ENCODE peak calls at places on chromosome 14, in six cellular contexts. B, C, H, Z, K and E are unnamed samples.
A peak's percentile ranks its signal among the peaks of the same experiment; 100 is the strongest.

GRCh38 chr14:50067723-50068495 is 48.5 kb downstream of the VCPKMT start:
- DNase-seq in C (no peak), K (no peak), Z (peak; percentile 38), B (no peak), H (peak; percentile 85), E (peak; percentile 57)

GRCh38 chr14:90851327-90852036 is 35.3 kb upstream of the TTC7B start:
- DNase-seq in C (no peak), K (no peak), H (no peak), Z (no peak), B (no peak), E (no peak)

GRCh38 chr14:75548544-75548943 is 26.3 kb downstream of the BATF start:
- DNase-seq in C (no peak), B (peak; percentile 81), H (no peak), Z (no peak), K (no peak), E (no peak)

GRCh38 chr14:56552615-56553014 is 27.0 kb upstream of the TMEM260 start:
- DNase-seq in C (no peak), K (no peak), Z (no peak), B (no peak), H (no peak), E (no peak)

GRCh38 chr14:31006703-31007102 is 18.7 kb upstream of the AP4S1 start:
- DNase-seq in C (no peak), H (no peak), B (no peak), K (no peak), Z (no peak), E (no peak)

GRCh38 chr14:35403085-35403396 is 1.5 kb downstream of the NFKBIA start:
- DNase-seq in K (peak; percentile 80), C (no peak), B (peak; percentile 28), H (peak; percentile 66), Z (peak; percentile 31), E (no peak)

GRCh38 chr14:90416649-90417237 is 19.9 kb downstream of the CALM1 start:
- DNase-seq in K (peak; percentile 49), B (no peak), C (no peak), Z (peak; percentile 89), H (no peak), E (no peak)

GRCh38 chr14:29740491-29740890 is 187.2 kb downstream of the PRKD1 start:
- DNase-seq in C (no peak), H (no peak), Z (no peak), K (no peak), B (no peak), E (no peak)

GRCh38 chr14:67557118-67557517 is 24.0 kb downstream of the PLEKHH1 start:
- DNase-seq in K (no peak), C (peak; percentile 58), B (peak; percentile 47), H (peak; percentile 18), Z (no peak), E (no peak)

GRCh38 chr14:19801118-19801464 is 2.5 kb upstream of the OR4N2 start:
- DNase-seq in C (no peak), H (no peak), B (no peak), Z (no peak), K (no peak), E (no peak)

GRCh38 chr14:54902143-54902520 is 494 bp downstream of the GCH1 start:
- DNase-seq in K (peak; percentile 87), H (peak; percentile 17), B (peak; percentile 98), C (peak; percentile 50), Z (no peak), E (peak; percentile 85)

GRCh38 chr14:93906341-93907329 is 20.5 kb upstream of the FAM181A start:
- DNase-seq in C (peak; percentile 40), H (no peak), K (no peak), B (peak; percentile 85), Z (no peak), E (peak; percentile 53)

GRCh38 chr14:102967506-102967795 is 45.0 kb downstream of the AMN start:
- DNase-seq in H (no peak), B (no peak), C (no peak), K (no peak), Z (no peak), E (no peak)

GRCh38 chr14:104558231-104559042 is 21.1 kb upstream of the C14orf180 start:
- DNase-seq in Z (no peak), H (no peak), K (no peak), B (no peak), C (no peak), E (no peak)

GRCh38 chr14:105356927-105357326 is 41.4 kb upstream of the TEX22 start:
- DNase-seq in B (no peak), K (no peak), C (no peak), H (no peak), Z (no peak), E (no peak)

GRCh38 chr14:58977366-58977765 is 211.1 kb upstream of the DAAM1 start:
- DNase-seq in K (no peak), H (peak; percentile 4), C (no peak), B (peak; percentile 63), Z (no peak), E (peak; percentile 31)

GRCh38 chr14:90559811-90560492 is 163.1 kb downstream of the CALM1 start:
- DNase-seq in C (no peak), B (no peak), Z (no peak), H (no peak), K (no peak), E (no peak)

GRCh38 chr14:87540339-87540738 is 452.6 kb downstream of the GALC start:
- DNase-seq in B (no peak), H (no peak), Z (no peak), C (no peak), K (no peak), E (no peak)

GRCh38 chr14:22544881-22545420 is 44.1 kb downstream of the DAD1 start:
- DNase-seq in B (no peak), H (no peak), Z (no peak), C (no peak), K (no peak), E (no peak)

GRCh38 chr14:24181251-24182077 is 7.2 kb downstream of the IPO4 start:
- DNase-seq in Z (no peak), B (no peak), H (no peak), K (no peak), C (no peak), E (no peak)

GRCh38 chr14:89773644-89774316 is 180.8 kb downstream of the EFCAB11 start:
- DNase-seq in C (peak; percentile 76), B (peak; percentile 69), Z (peak; percentile 12), K (no peak), H (peak; percentile 65), E (no peak)

GRCh38 chr14:50599700-50600444 is 39.9 kb downstream of the ATL1 start:
- DNase-seq in Z (peak; percentile 68), K (no peak), B (peak; percentile 61), H (peak; percentile 31), C (no peak), E (peak; percentile 78)

GRCh38 chr14:81170829-81171195 is 49.9 kb downstream of the GTF2A1 start:
- DNase-seq in Z (no peak), K (no peak), H (no peak), C (no peak), B (peak; percentile 19), E (no peak)

GRCh38 chr14:81169267-81169666 is 51.5 kb downstream of the GTF2A1 start:
- DNase-seq in K (no peak), H (no peak), C (no peak), B (no peak), Z (no peak), E (no peak)

GRCh38 chr14:81170104-81170828 is 50.5 kb downstream of the GTF2A1 start:
- DNase-seq in C (peak; percentile 86), H (peak; percentile 77), K (peak; percentile 97), B (peak; percentile 91), Z (peak; percentile 92), E (peak; percentile 95)

GRCh38 chr14:81172353-81172752 is 48.4 kb downstream of the GTF2A1 start:
- DNase-seq in C (no peak), H (no peak), Z (no peak), K (no peak), B (peak; percentile 20), E (peak; percentile 51)

GRCh38 chr14:81169711-81170103 is 51.1 kb downstream of the GTF2A1 start:
- DNase-seq in K (peak; percentile 87), C (peak; percentile 12), H (no peak), Z (peak; percentile 38), B (no peak), E (peak; percentile 46)
- H3K4me1 ChIP-seq in K (peaks cover 12% of the 10 kb centered on the region), C (no peaks in the 10 kb centered on the region), H (peaks cover 7% of the 10 kb centered on the region), Z (peaks cover 12% of the 10 kb centered on the region), B (peaks cover 7% of the 10 kb centered on the region), E (peaks cover 33% of the 10 kb centered on the region)

DNA sequence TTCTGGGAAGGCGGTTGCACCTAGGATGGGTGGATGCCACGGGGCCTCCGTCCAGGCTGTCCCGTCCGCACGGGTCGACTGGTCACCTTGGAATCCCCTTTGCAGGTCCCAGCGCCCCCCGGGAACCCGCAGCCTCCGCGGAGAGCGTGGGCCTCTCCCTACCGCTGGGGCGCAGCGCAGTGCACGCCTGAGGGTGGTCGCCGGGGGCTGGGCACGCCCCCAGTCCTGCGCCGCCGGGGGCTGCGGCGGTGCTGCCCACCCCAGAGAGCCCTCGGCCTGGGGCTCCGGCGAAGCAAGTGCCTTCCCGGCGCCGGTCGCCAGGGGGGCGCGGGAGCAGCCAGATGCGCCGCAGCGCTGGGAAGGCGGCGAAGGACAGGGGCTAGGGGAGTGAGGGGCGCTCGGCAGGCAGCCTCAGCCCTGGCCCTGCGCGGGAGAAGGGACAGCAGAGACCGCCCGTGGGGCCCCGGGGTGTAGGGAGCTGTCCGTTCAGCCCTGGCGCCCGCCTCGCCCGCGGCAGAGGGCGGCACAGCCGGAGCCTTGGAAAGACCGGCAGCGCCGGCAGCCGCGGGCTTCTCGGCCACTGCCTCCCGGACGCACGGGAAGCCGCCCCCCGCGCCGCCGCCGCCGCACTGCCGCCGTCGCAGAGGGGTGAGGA is 527 bp downstream of the ZDHHC22 start:
- DNase-seq in H (peak; percentile 23), K (no peak), B (peak; percentile 23), C (peak; percentile 68), Z (peak; percentile 45), E (peak; percentile 63)
- H3K27me3 ChIP-seq in H (peaks cover 74% of the 10 kb centered on the region), K (peaks cover 44% of the 10 kb centered on the region), B (peaks cover 43% of the 10 kb centered on the region), C (no peaks in the 10 kb centered on the region), Z (peaks cover 62% of the 10 kb centered on the region), E (peaks cover 83% of the 10 kb centered on the region)

DNA sequence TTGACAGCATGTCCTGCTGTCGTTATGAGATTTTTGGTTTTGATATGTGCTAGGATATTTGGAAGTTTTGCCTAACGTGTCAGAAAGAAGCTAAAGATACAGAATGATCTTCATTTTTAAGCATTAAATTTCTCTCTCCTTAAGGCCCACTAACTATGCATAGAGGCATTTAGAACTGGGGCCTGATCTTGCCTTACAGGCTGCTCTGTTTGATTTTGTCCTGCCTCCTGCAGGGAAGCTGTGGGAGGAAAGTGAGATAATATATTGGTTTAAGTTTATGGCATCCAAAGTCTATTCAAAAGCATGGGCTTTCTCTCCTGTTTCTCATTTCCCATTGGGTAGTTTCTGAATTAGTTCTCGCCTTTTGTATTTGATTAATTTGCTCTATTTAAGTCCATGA is 250.3 kb upstream of the FBXO33 start:
- DNase-seq in K (no peak), C (no peak), B (peak; percentile 16), H (no peak), Z (no peak), E (no peak)
- H3K4me1 ChIP-seq in K (no peaks in the 10 kb centered on the region), C (no peaks in the 10 kb centered on the region), B (no peaks in the 10 kb centered on the region), H (peaks cover 6% of the 10 kb centered on the region), Z (no peaks in the 10 kb centered on the region), E (no peaks in the 10 kb centered on the region)

DNA sequence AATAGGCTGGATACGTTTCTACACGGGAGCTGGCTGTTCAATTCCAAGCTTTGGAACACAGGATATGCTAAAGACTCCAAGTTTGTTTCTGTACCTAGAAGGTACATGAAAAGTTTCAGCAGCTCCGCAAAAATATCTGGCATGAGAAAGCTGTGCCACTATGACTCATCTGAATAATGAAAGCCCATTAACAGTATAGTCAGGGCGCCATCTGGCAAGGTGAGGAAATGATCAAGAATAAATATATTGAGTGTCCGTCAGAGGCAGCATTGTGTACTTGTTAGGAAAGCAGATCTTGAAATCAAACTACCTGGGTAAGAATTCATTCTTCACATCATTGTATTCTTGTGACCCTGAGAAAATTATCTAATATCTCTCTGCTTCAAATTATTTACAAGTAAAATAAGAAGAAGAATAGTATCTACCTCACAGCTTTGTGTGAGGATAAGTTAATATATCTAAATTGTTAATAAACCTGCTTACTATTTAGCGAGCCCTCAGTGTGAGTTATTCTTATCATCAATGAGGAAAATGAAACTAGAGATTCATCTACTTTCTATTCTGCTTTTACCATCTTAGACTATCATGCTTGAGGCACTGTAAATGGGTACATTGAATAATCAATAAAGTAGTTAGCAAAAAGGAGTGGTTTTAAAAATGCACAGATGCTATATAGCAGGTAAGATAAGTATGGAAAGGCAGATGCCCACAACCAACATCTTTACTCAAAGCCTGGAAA is 53.5 kb downstream of the FSCB start:
- DNase-seq in H (no peak), Z (no peak), K (no peak), B (no peak), C (no peak), E (no peak)
- H3K27me3 ChIP-seq in H (no peaks in the 10 kb centered on the region), Z (no peaks in the 10 kb centered on the region), K (no peaks in the 10 kb centered on the region), B (no peaks in the 10 kb centered on the region), C (no peaks in the 10 kb centered on the region), E (no peaks in the 10 kb centered on the region)